ENCODE peak calls at places on chromosome 18, in nine cellular contexts. W is foreskin fibroblast, B is progenitor cell of endocrine pancreas, M is retinal pigment epithelial cell, F is DND-41, Q is upper lobe of right lung, L is fibroblast of pulmonary artery, P is cardiac muscle cell, V is upper lobe of left lung. E is an unnamed sample.

GRCh38 chr18:9708057-9708881 is at the start of gene RAB31:
- DNase-seq in L (peak), W (peak), B (peak), V (peak), P (peak), F (no peak), Q (peak), M (no peak), E (no peak)

GRCh38 chr18:3790702-3791101 is 340.7 kb downstream of the TGIF1 start:
- DNase-seq in P (peak), L (peak), M (no peak), F (no peak), V (no peak), B (no peak), Q (no peak), W (no peak), E (no peak)

GRCh38 chr18:25503567-25504081 is 151.7 kb upstream of the ZNF521 start:
- DNase-seq in B (no peak), V (no peak), M (peak), L (peak), F (no peak), W (peak), Q (no peak), P (peak), E (no peak)

GRCh38 chr18:40864846-40865245 is 1090.2 kb upstream of the PIK3C3 start:
- DNase-seq in L (no peak), Q (no peak), P (no peak), M (no peak), V (no peak), W (peak), B (no peak), F (no peak), E (no peak)

GRCh38 chr18:10524507-10525425 is 1.1 kb upstream of the NAPG start:
- DNase-seq in Q (no peak), V (no peak), P (no peak), M (no peak), B (no peak), L (no peak), W (no peak), F (no peak), E (no peak)

GRCh38 chr18:76457475-76457874 is 37.6 kb downstream of the ZNF516 start:
- DNase-seq in W (no peak), Q (no peak), P (no peak), F (no peak), L (no peak), B (no peak), M (no peak), V (peak), E (no peak)

GRCh38 chr18:70288851-70289328 is at the start of gene SOCS6:
- DNase-seq in P (peak), M (no peak), V (peak), F (no peak), B (peak), L (peak), Q (peak), W (peak), E (peak)

GRCh38 chr18:28522250-28522649 is 345.3 kb upstream of the CDH2 start:
- DNase-seq in B (no peak), F (no peak), V (no peak), L (no peak), M (no peak), W (no peak), Q (no peak), P (no peak), E (no peak)

GRCh38 chr18:24368749-24369148 is 28.9 kb downstream of the OSBPL1A start:
- DNase-seq in W (no peak), F (no peak), Q (no peak), M (no peak), B (no peak), P (no peak), L (no peak), V (no peak), E (no peak)

GRCh38 chr18:43780782-43781340 is 503.6 kb upstream of the SYT4 start:
- DNase-seq in V (no peak), B (no peak), Q (no peak), P (no peak), F (no peak), L (peak), M (no peak), W (peak), E (no peak)

GRCh38 chr18:62812891-62813290 is 97.5 kb downstream of the PHLPP1 start:
- DNase-seq in W (no peak), B (no peak), L (no peak), F (no peak), Q (no peak), V (no peak), P (no peak), M (no peak), E (no peak)

GRCh38 chr18:28059861-28060260 is 117.1 kb downstream of the CDH2 start:
- DNase-seq in M (no peak), B (no peak), L (no peak), F (no peak), V (no peak), W (peak), Q (no peak), P (no peak), E (no peak)

GRCh38 chr18:79897940-79898625 is 53.4 kb downstream of the SLC66A2 start:
- DNase-seq in V (no peak), B (no peak), W (no peak), M (no peak), F (no peak), Q (peak), L (no peak), P (no peak), E (no peak)

GRCh38 chr18:47881752-47882455 is 48.6 kb downstream of the SMAD2 start:
- DNase-seq in L (peak), P (no peak), V (no peak), W (peak), F (no peak), B (no peak), Q (no peak), M (peak), E (no peak)

GRCh38 chr18:74457043-74457742 is at the start of gene DIPK1C:
- DNase-seq in W (no peak), L (no peak), B (no peak), V (peak), M (no peak), F (no peak), P (peak), Q (no peak), E (no peak)

GRCh38 chr18:50240083-50240563 is 26.2 kb downstream of the CFAP53 start:
- DNase-seq in V (no peak), F (no peak), B (no peak), W (no peak), P (no peak), Q (no peak), M (no peak), L (no peak), E (no peak)

GRCh38 chr18:63892544-63892943 is 5.0 kb downstream of the SERPINB2 start:
- DNase-seq in B (no peak), V (no peak), L (no peak), P (no peak), W (peak), Q (no peak), M (no peak), F (no peak), E (no peak)

GRCh38 chr18:3456686-3457069 is 6.7 kb downstream of the TGIF1 start:
- DNase-seq in Q (no peak), W (no peak), F (no peak), V (no peak), L (no peak), B (no peak), M (no peak), P (no peak), E (no peak)

GRCh38 chr18:61817086-61817485 is 75.7 kb downstream of the RNF152 start:
- DNase-seq in W (peak), M (no peak), L (no peak), V (no peak), P (no peak), B (no peak), F (no peak), Q (no peak), E (no peak)

GRCh38 chr18:35335861-35336260 is 8.4 kb downstream of the ZNF24 start:
- DNase-seq in L (no peak), F (no peak), M (no peak), B (no peak), P (no peak), V (no peak), W (no peak), Q (no peak), E (no peak)

GRCh38 chr18:54112356-54112755 is 112.1 kb downstream of the MBD2 start:
- DNase-seq in F (no peak), V (no peak), W (peak), L (no peak), P (no peak), M (no peak), B (no peak), Q (no peak), E (no peak)

GRCh38 chr18:58497845-58498244 is 131.0 kb downstream of the ALPK2 start:
- DNase-seq in M (no peak), B (no peak), W (peak), Q (no peak), F (no peak), P (no peak), V (no peak), L (peak), E (no peak)

GRCh38 chr18:58496231-58496630 is 132.7 kb downstream of the ALPK2 start:
- DNase-seq in V (no peak), F (no peak), Q (peak), L (no peak), B (no peak), P (no peak), W (peak), M (no peak), E (no peak)

GRCh38 chr18:58495634-58496033 is 133.3 kb downstream of the ALPK2 start:
- DNase-seq in P (no peak), L (no peak), Q (peak), B (no peak), V (no peak), M (no peak), W (no peak), F (no peak), E (no peak)

GRCh38 chr18:58495202-58495601 is 133.7 kb downstream of the ALPK2 start:
- DNase-seq in B (no peak), F (no peak), V (no peak), L (no peak), P (no peak), W (peak), M (no peak), Q (peak), E (no peak)

DNA sequence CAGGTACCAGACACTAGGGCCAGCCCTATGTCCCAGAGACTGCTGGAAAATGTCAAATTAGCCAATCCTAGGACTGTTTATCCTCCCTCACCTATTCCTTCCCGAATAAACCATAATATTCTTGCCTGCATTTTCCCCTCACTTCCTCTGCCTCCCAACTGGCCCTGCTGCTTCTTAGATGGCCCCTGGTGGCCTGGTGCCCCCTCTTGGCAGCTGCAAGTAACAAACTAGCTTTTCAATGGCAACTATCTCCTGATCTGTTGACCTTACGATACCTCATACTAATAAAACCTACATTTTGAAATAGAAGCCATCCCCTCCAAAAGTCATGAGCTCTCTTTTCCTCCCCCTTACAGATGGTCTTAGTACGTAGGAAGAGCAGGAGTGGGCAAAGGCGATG is 132.0 kb downstream of the ALPK2 start:
- DNase-seq in V (no peak), F (no peak), Q (peak), B (no peak), M (no peak), L (peak), P (no peak), W (no peak), E (no peak)
- TF ChIP-seq CTCF in V (no peak), F (peak), Q (peak), B (peak), M (peak), L (peak), P (peak), W (peak), E (peak)

GRCh38 chr18:39841133-39842041 is 2113.6 kb upstream of the PIK3C3 start:
- DNase-seq in W (peak), L (peak), M (no peak), P (peak), B (peak), Q (peak), V (peak), F (no peak), E (peak)
- TF ChIP-seq CTCF in W (peak), L (peak), M (peak), P (peak), B (peak), Q (peak), V (no peak), F (no peak), E (peak)

GRCh38 chr18:58934933-58935577 is 70.4 kb downstream of the ZNF532 start:
- DNase-seq in B (no peak), M (no peak), W (no peak), Q (no peak), F (no peak), P (no peak), V (no peak), L (no peak), E (no peak)

GRCh38 chr18:58934356-58934755 is 69.7 kb downstream of the ZNF532 start:
- DNase-seq in Q (no peak), M (no peak), L (no peak), V (no peak), W (no peak), B (no peak), P (no peak), F (no peak), E (no peak)

GRCh38 chr18:58941426-58942099 is 76.9 kb downstream of the ZNF532 start:
- DNase-seq in L (no peak), B (no peak), Q (no peak), P (no peak), F (no peak), V (no peak), W (no peak), M (no peak), E (no peak)

GRCh38 chr18:58937913-58938312 is 73.2 kb downstream of the ZNF532 start:
- DNase-seq in F (no peak), Q (no peak), W (peak), B (no peak), M (no peak), L (peak), V (no peak), P (no peak), E (no peak)

DNA sequence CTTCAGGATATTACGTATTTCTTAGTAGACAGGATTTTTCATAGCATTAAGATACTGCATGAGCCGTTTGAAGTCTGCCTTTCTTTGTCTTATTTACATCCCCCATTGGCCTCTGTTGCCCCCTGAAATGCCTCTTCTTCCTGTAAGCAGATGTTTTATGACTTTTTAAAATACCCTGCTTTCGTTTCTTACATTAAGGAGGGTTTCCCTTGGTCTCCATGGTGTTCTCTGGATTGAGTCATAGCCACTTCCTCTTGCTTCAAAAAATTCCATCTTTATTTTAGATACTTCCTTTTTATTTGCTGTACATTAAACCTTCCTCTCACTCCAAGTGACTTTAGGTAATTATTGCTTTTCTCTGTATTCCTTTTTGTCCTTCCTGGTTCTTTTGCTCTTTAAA is 72.5 kb downstream of the ZNF532 start:
- DNase-seq in F (no peak), V (no peak), P (no peak), M (no peak), B (no peak), Q (no peak), W (peak), L (peak), E (no peak)
- TF ChIP-seq CTCF in F (no peak), V (no peak), P (no peak), M (no peak), B (no peak), Q (no peak), W (no peak), L (no peak), E (no peak)

DNA sequence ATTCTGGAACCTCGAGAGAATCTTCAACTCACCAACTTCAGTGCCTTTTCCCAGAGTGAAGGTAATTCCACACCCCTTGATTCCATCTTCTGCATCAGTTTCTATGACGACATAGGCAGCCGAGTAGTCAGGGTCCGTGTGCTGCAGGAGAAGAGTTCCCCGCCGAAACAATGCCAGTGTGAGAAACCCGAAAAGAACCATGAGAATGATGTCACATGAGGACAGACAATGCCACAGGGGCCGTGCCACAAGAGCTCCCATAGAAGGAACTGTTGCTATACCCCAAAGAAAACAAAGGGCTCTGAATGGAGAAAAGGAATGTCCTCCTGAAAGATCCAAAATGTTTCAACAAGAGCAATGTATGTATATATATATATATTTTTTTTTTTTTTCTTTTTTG is 6.0 kb downstream of the ENOSF1 start:
- DNase-seq in F (no peak), L (no peak), B (no peak), Q (no peak), W (no peak), V (no peak), P (no peak), M (no peak), E (no peak)
- TF ChIP-seq CTCF in F (no peak), L (no peak), B (no peak), Q (no peak), W (no peak), V (no peak), P (no peak), M (no peak), E (no peak)